ENCODE peak calls at places on chromosome 9, in four cellular contexts. One of them, this sample, is unnamed.

GRCh38 chr9:131889437-131890244 is 149.8 kb upstream of the RAPGEF1 start:
- DNase-seq in WTC11: no peak
- DNase-seq in HepG2: no peak
- DNase-seq in GM12878: no peak
- DNase-seq in this sample: no peak

GRCh38 chr9:96599298-96599697 is 20.3 kb downstream of the CDC14B start:
- DNase-seq in GM12878: no peak
- DNase-seq in WTC11: no peak
- DNase-seq in HepG2: no peak
- DNase-seq in this sample: no peak

GRCh38 chr9:132744881-132745761 is 74.9 kb downstream of the GTF3C4 start:
- DNase-seq in GM12878: no peak
- DNase-seq in HepG2: no peak
- DNase-seq in WTC11: peak
- DNase-seq in this sample: no peak

GRCh38 chr9:108382267-108382666 is 473.5 kb downstream of the ACTL7B start:
- DNase-seq in WTC11: no peak
- DNase-seq in GM12878: no peak
- DNase-seq in HepG2: no peak
- DNase-seq in this sample: no peak

GRCh38 chr9:94140791-94141790 is 56.8 kb downstream of the PTPDC1 start:
- DNase-seq in WTC11: no peak
- DNase-seq in GM12878: no peak
- DNase-seq in HepG2: no peak
- DNase-seq in this sample: no peak

GRCh38 chr9:123528521-123528920 is 172.5 kb downstream of the CRB2 start:
- DNase-seq in HepG2: no peak
- DNase-seq in WTC11: no peak
- DNase-seq in GM12878: no peak
- DNase-seq in this sample: no peak

GRCh38 chr9:19782005-19782404 is 6.8 kb downstream of the SLC24A2 start:
- DNase-seq in GM12878: no peak
- DNase-seq in WTC11: no peak
- DNase-seq in HepG2: no peak
- DNase-seq in this sample: no peak

GRCh38 chr9:134386951-134387831 is 60.9 kb downstream of the RXRA start:
- DNase-seq in GM12878: no peak
- DNase-seq in WTC11: no peak
- DNase-seq in HepG2: no peak
- DNase-seq in this sample: no peak

GRCh38 chr9:130891699-130892502 is 4.7 kb downstream of the QRFP start:
- DNase-seq in WTC11: no peak
- DNase-seq in HepG2: no peak
- DNase-seq in GM12878: no peak
- DNase-seq in this sample: peak

GRCh38 chr9:112037281-112038016 is 137.6 kb downstream of the SUSD1 start:
- DNase-seq in HepG2: no peak
- DNase-seq in GM12878: peak
- DNase-seq in WTC11: no peak
- DNase-seq in this sample: no peak

GRCh38 chr9:126217797-126218196 is 108.8 kb upstream of the MVB12B start:
- DNase-seq in WTC11: no peak
- DNase-seq in HepG2: no peak
- DNase-seq in GM12878: no peak
- DNase-seq in this sample: no peak

GRCh38 chr9:1051286-1052118 is 1.3 kb downstream of the DMRT2 start:
- DNase-seq in HepG2: no peak
- DNase-seq in GM12878: no peak
- DNase-seq in WTC11: peak
- DNase-seq in this sample: no peak

GRCh38 chr9:15221746-15222145 is 85.3 kb downstream of the TTC39B start:
- DNase-seq in HepG2: no peak
- DNase-seq in WTC11: no peak
- DNase-seq in GM12878: no peak
- DNase-seq in this sample: no peak

GRCh38 chr9:132069046-132069898 is 10.4 kb downstream of the MED27 start:
- DNase-seq in GM12878: no peak
- DNase-seq in WTC11: no peak
- DNase-seq in HepG2: no peak
- DNase-seq in this sample: no peak

GRCh38 chr9:72691671-72692070 is 170.3 kb downstream of the TMC1 start:
- DNase-seq in WTC11: no peak
- DNase-seq in GM12878: no peak
- DNase-seq in HepG2: no peak
- DNase-seq in this sample: no peak

GRCh38 chr9:77472646-77473045 is 175.5 kb downstream of the GNA14 start:
- DNase-seq in HepG2: no peak
- DNase-seq in GM12878: no peak
- DNase-seq in WTC11: no peak
- DNase-seq in this sample: no peak

GRCh38 chr9:75893096-75893495 is 2.6 kb downstream of the PCSK5 start:
- DNase-seq in GM12878: no peak
- DNase-seq in WTC11: no peak
- DNase-seq in HepG2: no peak
- DNase-seq in this sample: no peak

GRCh38 chr9:75890541-75891276 is at the start of gene PCSK5:
- DNase-seq in HepG2: peak
- DNase-seq in GM12878: no peak
- DNase-seq in WTC11: peak
- DNase-seq in this sample: peak

GRCh38 chr9:75889977-75890540 is 414 bp upstream of the PCSK5 start:
- DNase-seq in WTC11: no peak
- DNase-seq in HepG2: no peak
- DNase-seq in GM12878: no peak
- DNase-seq in this sample: no peak

GRCh38 chr9:75892168-75892901 is 1.9 kb downstream of the PCSK5 start:
- DNase-seq in WTC11: peak
- DNase-seq in GM12878: no peak
- DNase-seq in HepG2: no peak
- DNase-seq in this sample: no peak

GRCh38 chr9:75891277-75892167 is 1.0 kb downstream of the PCSK5 start:
- DNase-seq in GM12878: no peak
- DNase-seq in HepG2: no peak
- DNase-seq in WTC11: peak
- DNase-seq in this sample: peak
- TF ChIP-seq ETV6 in GM12878: no peak
- TF ChIP-seq ETV6 in HepG2: no peak
- TF ChIP-seq ETV6 in WTC11: no peak
- TF ChIP-seq ETV6 in this sample: no peak

GRCh38 chr9:3992924-3993323 is 306.9 kb downstream of the GLIS3 start:
- DNase-seq in WTC11: no peak
- DNase-seq in GM12878: no peak
- DNase-seq in HepG2: no peak
- DNase-seq in this sample: no peak
- TF ChIP-seq ETV6 in WTC11: no peak
- TF ChIP-seq ETV6 in GM12878: no peak
- TF ChIP-seq ETV6 in HepG2: no peak
- TF ChIP-seq ETV6 in this sample: no peak

GRCh38 chr9:109956811-109957440 is 176.9 kb downstream of the PALM2AKAP2 start:
- DNase-seq in WTC11: no peak
- DNase-seq in GM12878: no peak
- DNase-seq in HepG2: no peak
- DNase-seq in this sample: no peak

GRCh38 chr9:109948453-109948852 is 168.5 kb downstream of the PALM2AKAP2 start:
- DNase-seq in WTC11: no peak
- DNase-seq in GM12878: no peak
- DNase-seq in HepG2: no peak
- DNase-seq in this sample: no peak

GRCh38 chr9:109950710-109951443 is 170.9 kb downstream of the PALM2AKAP2 start:
- DNase-seq in GM12878: no peak
- DNase-seq in HepG2: peak
- DNase-seq in WTC11: no peak
- DNase-seq in this sample: no peak

GRCh38 chr9:109953300-109953699 is 173.3 kb downstream of the PALM2AKAP2 start:
- DNase-seq in GM12878: no peak
- DNase-seq in WTC11: no peak
- DNase-seq in HepG2: no peak
- DNase-seq in this sample: no peak

GRCh38 chr9:109953813-109954489 is 174.0 kb downstream of the PALM2AKAP2 start:
- DNase-seq in GM12878: no peak
- DNase-seq in HepG2: no peak
- DNase-seq in WTC11: no peak
- DNase-seq in this sample: no peak
- TF ChIP-seq ETV6 in GM12878: no peak
- TF ChIP-seq ETV6 in HepG2: no peak
- TF ChIP-seq ETV6 in WTC11: no peak
- TF ChIP-seq ETV6 in this sample: no peak

GRCh38 chr9:33116855-33117254 is 40.4 kb upstream of the SMU1 start:
- DNase-seq in WTC11: no peak
- DNase-seq in HepG2: no peak
- DNase-seq in GM12878: no peak
- DNase-seq in this sample: no peak
- TF ChIP-seq ETV6 in WTC11: no peak
- TF ChIP-seq ETV6 in HepG2: no peak
- TF ChIP-seq ETV6 in GM12878: no peak
- TF ChIP-seq ETV6 in this sample: no peak